ENCODE peak calls at places on chromosomes 11 and 22, in four cellular contexts. L, D, A and F are unnamed samples.

GRCh38 chr11:72643547-72643946 is 30.7 kb downstream of the PDE2A start:
- DNase-seq in L (no peak), D (no peak), A (peak; percentile 71), F (no peak)

GRCh38 chr11:83571301-83571700 is 285.1 kb upstream of the CCDC90B start:
- DNase-seq in D (no peak), L (no peak), A (no peak), F (no peak)

GRCh38 chr11:76659672-76660532 is 10.6 kb downstream of the LRRC32 start:
- DNase-seq in L (peak; percentile 51), A (no peak), D (no peak), F (no peak)

GRCh38 chr11:34027516-34028406 is 23.8 kb upstream of the CAPRIN1 start:
- DNase-seq in D (no peak), A (no peak), L (no peak), F (no peak)

GRCh38 chr11:73856001-73856663 is 20.5 kb downstream of the COA4 start:
- DNase-seq in A (no peak), L (no peak), D (no peak), F (no peak)

GRCh38 chr11:116232364-116232801 is 540.4 kb downstream of the BUD13 start:
- DNase-seq in D (no peak), A (no peak), L (peak; percentile 69), F (no peak)

GRCh38 chr11:43518407-43519165 is 159.9 kb downstream of the TTC17 start:
- DNase-seq in D (no peak), A (no peak), L (no peak), F (no peak)

GRCh38 chr11:91608662-91609061 is 616.0 kb upstream of the FAT3 start:
- DNase-seq in L (no peak), A (no peak), D (no peak), F (no peak)

GRCh38 chr11:78226684-78227680 is 38.3 kb downstream of the USP35 start:
- DNase-seq in L (no peak), D (no peak), A (no peak), F (no peak)

GRCh38 chr11:113001709-113002108 is 40.5 kb downstream of the NCAM1 start:
- DNase-seq in A (no peak), L (no peak), D (no peak), F (no peak)

GRCh38 chr22:23074451-23074850 is 4.1 kb downstream of the GNAZ start:
- DNase-seq in L (peak; percentile 33), A (no peak), D (peak; percentile 7), F (no peak)

GRCh38 chr11:65593518-65594414 is 1.8 kb downstream of the KCNK7 start:
- DNase-seq in L (peak; percentile 75), D (no peak), A (no peak), F (no peak)

GRCh38 chr11:124837491-124837856 is 27.8 kb upstream of the ROBO3 start:
- DNase-seq in D (no peak), L (no peak), A (peak; percentile 30), F (no peak)

GRCh38 chr11:60970369-60970774 is 1.1 kb upstream of the CD6 start:
- DNase-seq in L (no peak), D (peak; percentile 51), A (peak; percentile 49), F (no peak)

GRCh38 chr11:123568367-123568870 is 86.0 kb downstream of the SCN3B start:
- DNase-seq in D (no peak), L (no peak), A (no peak), F (no peak)

GRCh38 chr11:25755918-25756584 is 575.9 kb upstream of the ANO3 start:
- DNase-seq in L (peak; percentile 53), A (no peak), D (no peak), F (no peak)

GRCh38 chr22:47739216-47739615 is 976.8 kb downstream of the TBC1D22A start:
- DNase-seq in L (no peak), D (no peak), A (no peak), F (no peak)

GRCh38 chr22:33687464-33687863 is 232.8 kb downstream of the LARGE1 start:
- DNase-seq in D (no peak), L (no peak), A (no peak), F (no peak)

GRCh38 chr22:30968015-30968923 is at the start of gene MORC2:
- DNase-seq in D (no peak), L (peak; percentile 84), A (peak; percentile 27), F (peak; percentile 55)

GRCh38 chr22:37054078-37054440 is 2.5 kb downstream of the KCTD17 start:
- DNase-seq in D (no peak), A (no peak), L (no peak), F (no peak)

GRCh38 chr11:117385471-117385870 is 57.8 kb downstream of the CEP164 start:
- DNase-seq in D (no peak), A (no peak), L (peak; percentile 11), F (no peak)

GRCh38 chr22:45183974-45184373 is 20.2 kb downstream of the NUP50 start:
- DNase-seq in A (no peak), L (no peak), D (no peak), F (no peak)

GRCh38 chr22:36343720-36344105 is 44.1 kb downstream of the MYH9 start:
- DNase-seq in L (no peak), D (no peak), A (no peak), F (no peak)

DNA sequence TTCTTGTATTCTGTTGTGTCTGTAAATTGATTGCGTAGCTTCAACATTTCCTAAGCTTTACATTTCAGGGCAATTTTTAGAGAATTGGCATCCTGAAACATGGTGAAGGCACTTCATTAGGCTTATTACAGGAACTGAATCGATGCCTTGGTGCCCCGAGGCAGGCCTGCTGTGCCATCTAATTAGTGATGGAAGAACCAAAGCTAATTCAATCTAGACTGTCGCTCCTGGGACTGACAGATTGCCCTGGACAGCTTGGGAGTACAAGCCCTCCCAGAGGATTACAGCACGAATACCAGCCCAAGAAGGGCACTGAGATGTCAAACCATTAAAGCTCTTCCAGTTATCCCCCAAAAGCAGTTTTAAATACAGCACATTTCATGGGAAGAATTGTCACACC is 243.2 kb upstream of the ZC3H12C start:
- DNase-seq in A (no peak), L (no peak), D (no peak), F (no peak)
- H3K4me1 ChIP-seq in A (peaks cover 14% of the 10 kb centered on the region), L (no peaks in the 10 kb centered on the region), D (no peaks in the 10 kb centered on the region), F (no peaks in the 10 kb centered on the region)

GRCh38 chr22:42662114-42663021 is 13.2 kb upstream of the CYB5R3 start:
- DNase-seq in A (peak; percentile 78), L (peak; percentile 86), D (peak; percentile 85), F (no peak)

GRCh38 chr22:42670921-42671709 is 21.9 kb upstream of the CYB5R3 start:
- DNase-seq in D (no peak), L (no peak), A (no peak), F (no peak)

DNA sequence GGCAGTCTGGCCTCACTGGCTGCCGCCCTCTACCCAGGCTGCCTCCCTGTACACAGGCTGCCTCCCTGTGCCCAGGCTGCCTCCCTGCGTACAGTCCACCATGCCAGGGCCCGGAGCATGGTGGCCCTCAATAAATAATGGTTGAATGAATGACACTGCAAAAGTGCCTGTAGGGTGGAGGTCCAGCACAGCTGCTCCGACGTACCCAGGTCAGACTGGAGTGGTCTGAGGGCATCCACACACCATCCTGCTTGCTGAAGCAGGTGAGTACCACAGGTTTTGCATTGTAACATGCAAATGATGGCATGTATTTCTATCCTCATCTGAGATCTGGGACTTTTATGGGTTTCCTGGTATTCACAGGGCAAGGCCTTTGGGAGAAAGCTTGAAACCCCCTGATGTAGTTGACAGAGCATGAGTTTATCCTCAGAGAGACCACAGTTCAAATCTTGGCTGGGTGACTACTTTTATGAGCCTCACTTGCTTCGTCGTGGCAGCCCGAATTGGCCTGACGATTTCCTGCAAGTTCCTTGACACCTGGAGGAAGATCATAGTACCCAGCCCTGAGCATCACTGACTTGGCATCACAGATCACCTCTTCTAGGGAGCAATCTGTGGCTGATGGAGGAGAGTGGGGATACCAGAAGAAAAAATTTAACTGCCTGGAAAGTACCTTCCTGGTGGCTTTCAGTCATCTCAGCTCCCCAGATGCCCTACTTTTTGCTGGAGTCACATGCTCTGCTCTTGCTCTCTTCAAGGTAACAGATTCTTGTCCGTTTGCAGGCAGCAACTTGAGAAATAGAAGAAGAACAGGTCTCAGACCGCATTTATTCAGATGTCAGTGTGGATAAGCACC is 16.0 kb upstream of the CYB5R3 start:
- DNase-seq in D (no peak), L (no peak), A (no peak), F (no peak)
- H3K4me1 ChIP-seq in D (peaks cover 28% of the 10 kb centered on the region), L (peaks cover 16% of the 10 kb centered on the region), A (no peaks in the 10 kb centered on the region), F (no peaks in the 10 kb centered on the region)

DNA sequence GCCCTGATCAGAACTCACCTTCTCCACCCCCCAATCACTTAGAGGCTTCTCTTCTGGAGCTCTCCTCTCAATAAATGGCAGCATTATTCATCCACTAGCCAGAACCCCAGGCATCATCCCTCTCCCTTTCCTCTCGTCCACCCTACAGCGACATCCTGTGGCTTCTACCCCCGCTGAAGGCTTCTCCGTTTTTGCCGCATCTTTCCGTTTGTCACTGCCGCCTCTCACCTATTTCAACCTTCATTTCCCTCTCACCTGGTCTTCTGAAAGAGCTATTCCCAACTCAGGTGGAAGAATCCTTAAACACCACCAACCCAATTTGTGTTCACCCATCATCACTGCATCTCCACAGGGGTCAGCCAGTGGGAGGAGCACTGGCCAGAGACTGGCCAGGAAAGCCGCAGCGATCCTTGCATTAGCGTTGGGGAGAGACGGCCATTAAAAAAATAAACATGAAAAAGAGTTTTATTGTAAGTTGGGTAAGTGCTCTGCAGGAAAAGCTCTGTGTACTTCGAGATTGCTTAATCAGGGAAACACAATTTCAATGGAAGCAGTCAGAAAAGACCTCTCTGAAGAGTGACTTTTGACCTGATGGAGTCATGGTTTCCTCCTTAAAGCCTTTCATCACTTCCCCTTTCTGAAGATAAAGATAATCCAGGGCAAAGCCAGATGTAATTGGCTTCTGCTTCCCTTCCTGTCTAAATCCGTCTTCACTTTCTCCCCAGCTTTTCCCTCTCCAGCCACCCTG is 36.7 kb downstream of the SPATA19 start:
- DNase-seq in L (no peak), A (no peak), D (no peak), F (no peak)
- H3K4me1 ChIP-seq in L (peaks cover 6% of the 10 kb centered on the region), A (no peaks in the 10 kb centered on the region), D (peaks cover 4% of the 10 kb centered on the region), F (no peaks in the 10 kb centered on the region)

GRCh38 chr11:10324474-10324873 is 19.6 kb downstream of the ADM start:
- DNase-seq in L (no peak), A (no peak), D (no peak), F (no peak)
- H3K4me1 ChIP-seq in L (peaks cover 83% of the 10 kb centered on the region), A (peaks cover 75% of the 10 kb centered on the region), D (peaks cover 60% of the 10 kb centered on the region), F (peaks cover 16% of the 10 kb centered on the region)

DNA sequence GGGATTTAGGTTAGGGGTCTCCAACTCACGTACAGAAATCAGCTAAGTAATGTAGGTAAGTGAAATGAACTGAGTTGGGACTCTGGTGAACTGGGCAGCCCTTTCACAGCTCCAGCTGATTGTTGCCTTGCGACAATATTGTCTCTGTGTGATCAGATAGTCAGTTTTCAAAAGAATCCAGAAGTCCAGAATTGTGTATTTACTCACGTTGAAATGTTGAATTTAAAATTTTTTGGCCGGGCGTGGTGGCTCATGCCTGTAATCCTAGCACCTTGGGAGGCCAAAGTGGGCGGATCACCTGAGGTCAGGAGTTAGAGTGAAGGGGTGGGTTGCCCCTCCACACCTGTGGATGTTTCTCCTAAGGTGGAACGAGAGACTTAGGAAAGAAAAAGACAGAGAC is 18.8 kb upstream of the WDR74 start:
- DNase-seq in A (no peak), D (no peak), L (no peak), F (no peak)
- H3K4me1 ChIP-seq in A (peaks cover 38% of the 10 kb centered on the region), D (peaks cover 32% of the 10 kb centered on the region), L (peaks cover 22% of the 10 kb centered on the region), F (peaks cover 50% of the 10 kb centered on the region)

DNA sequence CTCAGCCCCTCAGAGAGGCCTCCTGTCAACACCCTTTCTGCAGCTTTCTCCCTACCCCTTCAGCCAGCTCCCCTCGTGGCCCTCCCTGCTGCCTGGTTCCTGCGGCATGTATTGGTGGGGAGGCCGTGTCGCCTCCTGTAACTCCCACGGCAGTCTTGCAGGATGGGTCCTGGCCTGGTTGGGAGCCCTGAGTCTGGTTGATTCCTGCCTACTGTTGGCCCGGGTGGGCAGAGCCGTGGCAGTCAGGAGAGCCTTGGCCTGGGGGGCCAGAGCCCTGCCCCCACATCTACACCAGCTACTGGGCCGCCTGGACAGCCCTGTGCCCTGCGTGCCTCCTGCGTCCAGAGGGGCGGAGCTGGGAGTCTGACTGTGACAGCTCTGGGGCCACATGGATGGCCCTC is 30.3 kb upstream of the GRAMD4 start:
- DNase-seq in D (no peak), A (no peak), L (no peak), F (no peak)
- H3K4me1 ChIP-seq in D (peaks cover 95% of the 10 kb centered on the region), A (no peaks in the 10 kb centered on the region), L (peaks cover 16% of the 10 kb centered on the region), F (no peaks in the 10 kb centered on the region)